ENCODE peak calls at places on chromosomes 6 and 20, in six cellular contexts. K, H, A, W, F and N are unnamed samples.

GRCh38 chr6:16633465-16633864 is 127.8 kb downstream of the ATXN1 start:
- DNase-seq in K (no peak), H (no peak), A (no peak), W (no peak), F (no peak), N (no peak)

GRCh38 chr6:24520929-24521546 is 26.3 kb downstream of the ALDH5A1 start:
- DNase-seq in K (peak), H (no peak), A (peak), W (peak), F (peak), N (peak)

GRCh38 chr20:40970218-40970617 is 58.4 kb upstream of the TOP1 start:
- DNase-seq in K (no peak), H (no peak), A (peak), W (no peak), F (no peak), N (no peak)

GRCh38 chr6:49462071-49462470 is 982 bp downstream of the MMUT start:
- DNase-seq in K (peak), H (no peak), A (no peak), W (peak), F (no peak), N (no peak)

GRCh38 chr20:43914697-43915208 is at the start of gene TOX2:
- DNase-seq in K (peak), H (peak), A (peak), W (peak), F (no peak), N (no peak)

GRCh38 chr6:71412559-71412958 is 123.9 kb downstream of the OGFRL1 start:
- DNase-seq in K (no peak), H (no peak), A (no peak), W (no peak), F (no peak), N (no peak)

GRCh38 chr6:116461075-116461474 is at the start of gene CALHM6:
- DNase-seq in K (no peak), H (no peak), A (no peak), W (no peak), F (no peak), N (no peak)

GRCh38 chr20:16608265-16608636 is 35.0 kb upstream of the KIF16B start:
- DNase-seq in K (no peak), H (no peak), A (no peak), W (no peak), F (no peak), N (no peak)

GRCh38 chr6:31579119-31579505 is 3.1 kb downstream of the LTB start:
- DNase-seq in K (no peak), H (no peak), A (no peak), W (no peak), F (no peak), N (no peak)

GRCh38 chr6:72616406-72617015 is 5.4 kb upstream of the KCNQ5 start:
- DNase-seq in K (peak), H (no peak), A (no peak), W (peak), F (peak), N (peak)

GRCh38 chr6:152146385-152146784 is 338.9 kb downstream of the ESR1 start:
- DNase-seq in K (no peak), H (no peak), A (no peak), W (peak), F (no peak), N (no peak)

GRCh38 chr6:110329348-110329728 is 28.8 kb downstream of the METTL24 start:
- DNase-seq in K (peak), H (peak), A (no peak), W (no peak), F (no peak), N (no peak)

GRCh38 chr6:127185410-127185809 is 66.9 kb downstream of the RSPO3 start:
- DNase-seq in K (no peak), H (no peak), A (no peak), W (no peak), F (no peak), N (no peak)

GRCh38 chr6:100657678-100658330 is 193.1 kb upstream of the SIM1 start:
- DNase-seq in K (peak), H (no peak), A (no peak), W (peak), F (peak), N (no peak)

GRCh38 chr20:19867940-19868371 is 109.9 kb downstream of the RIN2 start:
- DNase-seq in K (no peak), H (no peak), A (no peak), W (no peak), F (no peak), N (no peak)

GRCh38 chr6:139378882-139379341 is 4.5 kb upstream of the CITED2 start:
- DNase-seq in K (no peak), H (no peak), A (peak), W (peak), F (no peak), N (peak)

GRCh38 chr20:11652128-11652527 is 265.6 kb upstream of the BTBD3 start:
- DNase-seq in K (no peak), H (no peak), A (no peak), W (no peak), F (no peak), N (no peak)

GRCh38 chr6:53287336-53288225 is 61.2 kb downstream of the ELOVL5 start:
- DNase-seq in K (no peak), H (no peak), A (no peak), W (peak), F (no peak), N (no peak)

GRCh38 chr20:38730167-38730988 is 6.1 kb downstream of the SLC32A1 start:
- DNase-seq in K (no peak), H (no peak), A (no peak), W (no peak), F (no peak), N (no peak)

GRCh38 chr20:25077610-25078169 is 4.3 kb downstream of the VSX1 start:
- DNase-seq in K (no peak), H (peak), A (no peak), W (peak), F (no peak), N (peak)

GRCh38 chr6:82176616-82177015 is 70.9 kb downstream of the IBTK start:
- DNase-seq in K (peak), H (no peak), A (no peak), W (peak), F (no peak), N (no peak)

GRCh38 chr20:20546402-20546801 is 166.0 kb downstream of the RALGAPA2 start:
- DNase-seq in K (no peak), H (no peak), A (no peak), W (no peak), F (no peak), N (no peak)

GRCh38 chr20:58892932-58893224 is 40.4 kb downstream of the GNAS start:
- DNase-seq in K (no peak), H (no peak), A (no peak), W (no peak), F (no peak), N (no peak)

GRCh38 chr20:25308083-25308491 is 60.2 kb downstream of the PYGB start:
- DNase-seq in K (no peak), H (peak), A (no peak), W (no peak), F (no peak), N (no peak)

GRCh38 chr6:157647261-157647915 is 175.7 kb upstream of the SNX9 start:
- DNase-seq in K (no peak), H (no peak), A (no peak), W (no peak), F (no peak), N (no peak)

GRCh38 chr6:42066156-42066555 is 15.8 kb downstream of the TAF8 start:
- DNase-seq in K (no peak), H (no peak), A (no peak), W (no peak), F (no peak), N (no peak)

GRCh38 chr20:19888269-19888669 is 128.9 kb upstream of the NAA20 start:
- DNase-seq in K (no peak), H (no peak), A (peak), W (no peak), F (peak), N (no peak)

DNA sequence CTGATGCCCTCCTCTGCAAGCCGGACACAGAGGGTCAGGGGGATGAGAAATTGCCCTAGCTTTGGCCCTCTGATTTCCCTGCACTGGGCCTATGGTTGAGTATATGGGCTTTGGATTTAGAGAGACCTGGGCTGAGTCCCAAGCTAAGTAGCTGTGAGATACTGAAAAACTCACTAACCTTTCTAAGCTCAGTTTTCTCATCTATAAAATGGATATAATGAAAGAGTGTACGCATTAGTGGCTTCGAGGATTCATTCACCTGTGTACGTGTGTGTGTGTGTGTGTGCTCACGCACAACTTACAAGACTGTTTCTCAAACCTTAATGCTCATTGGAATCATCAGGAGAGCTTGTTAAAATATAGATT is 12.7 kb upstream of the RBPJL start:
- DNase-seq in K (no peak), H (no peak), A (no peak), W (no peak), F (no peak), N (no peak)
- TF ChIP-seq CTCF in K (no peak), H (no peak), A (no peak), W (no peak), F (no peak), N (no peak)

GRCh38 chr6:109073344-109074235 is 21.1 kb downstream of the SESN1 start:
- DNase-seq in K (peak), H (no peak), A (peak), W (peak), F (peak), N (peak)
- TF ChIP-seq CTCF in K (peak), H (peak), A (peak), W (peak), F (peak), N (peak)

GRCh38 chr6:86031713-86032112 is 389.0 kb upstream of the SYNCRIP start:
- DNase-seq in K (no peak), H (no peak), A (no peak), W (no peak), F (no peak), N (no peak)
- TF ChIP-seq CTCF in K (no peak), H (no peak), A (no peak), W (no peak), F (no peak), N (no peak)

GRCh38 chr20:13703265-13703664 is 64.5 kb upstream of the TASP1 start:
- DNase-seq in K (no peak), H (no peak), A (no peak), W (no peak), F (no peak), N (no peak)
- TF ChIP-seq CTCF in K (no peak), H (no peak), A (no peak), W (no peak), F (no peak), N (peak)

GRCh38 chr6:43174263-43175112 is 3.4 kb downstream of the SRF start:
- DNase-seq in K (peak), H (peak), A (peak), W (peak), F (peak), N (peak)
- TF ChIP-seq CTCF in K (peak), H (peak), A (peak), W (peak), F (peak), N (peak)